ENCODE peak calls at places on chromosomes 2 and 18, in five cellular contexts. Y is IMR-90, Q is mesenchymal stem cell, I is H9, E is H1. Z is an unnamed sample.

GRCh38 chr2:28993211-28993960 is 12.3 kb downstream of the TOGARAM2 start:
- DNase-seq in Y (no peak), Q (no peak), I (no peak), E (no peak), Z (no peak)

GRCh38 chr2:205386109-205386508 is 296.2 kb upstream of the NRP2 start:
- DNase-seq in Y (no peak), Q (no peak), I (no peak), E (no peak), Z (no peak)

GRCh38 chr18:63410792-63411191 is 11.5 kb downstream of the VPS4B start:
- DNase-seq in Y (peak; percentile 78), Q (peak; percentile 61), I (no peak), E (no peak), Z (no peak)

GRCh38 chr2:189952536-189953109 is 109.9 kb downstream of the MSTN start:
- DNase-seq in Y (no peak), Q (no peak), I (no peak), E (no peak), Z (no peak)

GRCh38 chr2:196183172-196183473 is 11.7 kb upstream of the STK17B start:
- DNase-seq in Y (no peak), Q (no peak), I (no peak), E (no peak), Z (no peak)

GRCh38 chr2:228801451-228801850 is 469.6 kb downstream of the PID1 start:
- DNase-seq in Y (peak; percentile 7), Q (no peak), I (no peak), E (no peak), Z (no peak)

GRCh38 chr2:120974950-120975349 is 239.3 kb downstream of the GLI2 start:
- DNase-seq in Y (no peak), Q (no peak), I (no peak), E (no peak), Z (no peak)

GRCh38 chr2:12555012-12555645 is 161.6 kb upstream of the TRIB2 start:
- DNase-seq in Y (peak; percentile 80), Q (peak; percentile 63), I (no peak), E (no peak), Z (no peak)

GRCh38 chr18:45780568-45780967 is 44.9 kb upstream of the SIGLEC15 start:
- DNase-seq in Y (peak; percentile 28), Q (no peak), I (no peak), E (no peak), Z (no peak)

GRCh38 chr18:25062720-25063119 is 289.2 kb downstream of the ZNF521 start:
- DNase-seq in Y (no peak), Q (no peak), I (no peak), E (no peak), Z (no peak)

GRCh38 chr18:36850527-36851201 is 21.7 kb downstream of the KIAA1328 start:
- DNase-seq in Y (peak; percentile 96), Q (peak; percentile 91), I (no peak), E (no peak), Z (no peak)

GRCh38 chr2:216215991-216216390 is 106.8 kb downstream of the XRCC5 start:
- DNase-seq in Y (peak; percentile 40), Q (peak; percentile 43), I (no peak), E (no peak), Z (no peak)

GRCh38 chr2:8413589-8414135 is 268.2 kb upstream of the ID2 start:
- DNase-seq in Y (peak; percentile 17), Q (no peak), I (no peak), E (no peak), Z (no peak)

GRCh38 chr2:218152777-218153176 is 14.0 kb downstream of the CXCR1 start:
- DNase-seq in Y (no peak), Q (no peak), I (no peak), E (no peak), Z (no peak)

GRCh38 chr18:36195427-36196122 is 8.3 kb downstream of the MOCOS start:
- DNase-seq in Y (no peak), Q (no peak), I (no peak), E (no peak), Z (no peak)

GRCh38 chr2:19575618-19576017 is 217.2 kb upstream of the OSR1 start:
- DNase-seq in Y (peak; percentile 30), Q (no peak), I (no peak), E (no peak), Z (no peak)

GRCh38 chr2:26460613-26461031 is 17.3 kb downstream of the OTOF start:
- DNase-seq in Y (no peak), Q (no peak), I (peak; percentile 22), E (no peak), Z (no peak)

GRCh38 chr2:191757256-191757655 is 79.3 kb downstream of the NABP1 start:
- DNase-seq in Y (no peak), Q (no peak), I (no peak), E (no peak), Z (no peak)

GRCh38 chr2:162092656-162093556 is 18.9 kb upstream of the DPP4 start:
- DNase-seq in Y (peak; percentile 96), Q (peak; percentile 86), I (no peak), E (no peak), Z (no peak)
- H3K4me2 ChIP-seq in Y (no peak overlapping the region), Q (no peak overlapping the region), I (no peak overlapping the region), E (no peak overlapping the region), Z (no peak overlapping the region)

GRCh38 chr2:240736281-240737250 is 44.9 kb downstream of the AQP12A start:
- DNase-seq in Y (no peak), Q (no peak), I (no peak), E (no peak), Z (no peak)

GRCh38 chr2:240741091-240741490 is 49.4 kb downstream of the AQP12A start:
- DNase-seq in Y (no peak), Q (no peak), I (no peak), E (no peak), Z (no peak)

GRCh38 chr2:240735476-240735875 is 43.8 kb downstream of the AQP12A start:
- DNase-seq in Y (no peak), Q (no peak), I (no peak), E (no peak), Z (no peak)

GRCh38 chr2:240739797-240740196 is 48.1 kb downstream of the AQP12A start:
- DNase-seq in Y (no peak), Q (no peak), I (no peak), E (no peak), Z (no peak)

DNA sequence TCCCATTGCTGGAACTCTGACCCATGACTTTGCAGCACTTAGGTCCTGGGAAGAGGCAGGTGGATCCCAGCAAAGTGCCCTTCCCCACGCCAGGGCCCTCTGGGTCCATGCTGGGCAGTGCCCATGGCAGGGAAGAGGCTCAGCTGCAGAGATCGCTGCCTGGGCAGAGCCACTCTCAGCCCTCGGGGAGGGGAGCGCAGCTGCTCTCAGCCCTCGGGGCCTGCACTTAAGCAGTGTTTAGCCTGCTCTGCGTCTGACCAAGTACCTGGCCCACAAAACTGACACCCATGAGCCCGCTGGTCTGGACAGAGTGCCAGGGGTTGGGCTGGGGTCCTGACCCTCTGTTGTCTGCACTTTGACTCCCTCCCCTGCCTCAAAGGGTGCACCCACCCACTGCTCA is 46.3 kb downstream of the AQP12A start:
- DNase-seq in Y (no peak), Q (no peak), I (no peak), E (no peak), Z (no peak)
- H3K18ac ChIP-seq in Y (no peak overlapping the region), Q (no peak overlapping the region), I (no peak overlapping the region), E (no peak overlapping the region), Z (peak overlapping the region; percentile 24)

DNA sequence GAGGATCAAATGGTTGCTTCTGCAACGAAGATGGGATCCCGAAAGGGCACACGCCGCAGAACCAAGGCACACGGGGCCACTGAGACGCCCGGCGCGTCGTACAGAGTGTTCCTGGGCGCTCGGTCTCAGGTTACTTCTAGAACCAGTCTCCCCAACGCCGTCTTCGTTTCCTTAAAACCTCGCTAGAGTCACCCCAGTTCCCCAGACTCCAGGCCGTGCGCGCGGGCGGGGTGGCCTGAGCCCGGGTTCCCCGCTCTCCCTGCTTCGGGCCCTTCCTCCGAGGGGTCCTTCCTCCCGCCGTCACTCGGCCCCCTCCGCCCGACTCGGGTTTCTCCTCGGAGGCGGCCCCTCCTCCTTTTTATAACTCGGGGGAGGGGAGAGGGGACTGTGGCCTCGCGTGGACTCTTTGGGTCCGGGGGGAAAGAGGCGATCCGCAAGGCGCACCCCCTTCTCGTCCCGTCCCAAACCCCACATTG is 776 bp upstream of the FZD7 start:
- DNase-seq in Y (peak; percentile 51), Q (peak; percentile 80), I (peak; percentile 67), E (peak; percentile 84), Z (peak; percentile 77)
- H3K14ac ChIP-seq in Y (peak overlapping the region; percentile 98), Q (peak overlapping the region; percentile 93), I (peak overlapping the region; percentile 97), E (peak overlapping the region; percentile 95), Z (no peak overlapping the region)

DNA sequence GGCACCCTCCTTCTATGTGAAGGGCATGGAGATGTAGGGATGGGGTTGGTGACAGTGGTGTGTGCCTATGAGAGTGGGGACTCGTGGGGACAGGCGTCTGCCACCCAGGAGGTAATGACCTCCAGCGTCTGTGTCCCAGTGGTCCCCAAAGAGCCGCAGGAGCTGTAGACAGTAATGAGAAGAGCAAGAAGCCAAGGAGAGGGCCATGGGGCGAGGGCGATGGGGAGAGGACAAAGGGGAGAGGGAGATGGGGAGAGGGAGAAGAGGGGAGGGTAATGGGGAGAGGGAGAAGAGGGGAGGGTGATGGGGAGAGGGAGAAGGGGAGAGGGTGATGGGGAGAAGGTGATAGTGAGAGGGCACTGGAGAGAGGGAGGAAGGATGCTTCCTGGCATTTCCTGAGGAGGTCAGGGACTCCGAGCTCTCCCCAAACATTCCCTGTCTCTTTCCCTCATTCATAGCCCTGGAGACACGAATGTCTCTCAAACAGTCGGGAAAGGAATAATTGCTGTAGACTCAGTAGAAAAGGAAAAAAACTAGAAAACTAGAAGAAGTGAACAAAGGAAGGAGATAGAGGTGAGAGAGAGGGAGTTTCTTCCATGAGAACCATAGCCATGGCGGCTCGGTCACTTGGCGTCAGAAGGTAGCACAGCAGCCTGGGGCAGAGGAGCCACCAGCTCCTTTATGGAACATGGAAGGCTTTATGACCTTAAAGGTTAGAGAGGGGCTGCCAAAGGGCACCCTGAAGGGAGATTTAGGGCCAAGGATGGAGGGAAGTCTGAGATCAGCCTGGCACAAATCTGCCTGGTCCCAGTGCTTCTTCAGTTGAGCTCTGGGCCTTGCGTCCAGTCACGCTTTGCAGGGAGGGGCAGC is 39.5 kb downstream of the PSD4 start:
- DNase-seq in Y (no peak), Q (no peak), I (no peak), E (no peak), Z (no peak)
- H3K4me2 ChIP-seq in Y (no peak overlapping the region), Q (no peak overlapping the region), I (no peak overlapping the region), E (no peak overlapping the region), Z (no peak overlapping the region)

GRCh38 chr2:151526572-151527090 is 116.9 kb downstream of the RIF1 start:
- DNase-seq in Y (no peak), Q (no peak), I (no peak), E (no peak), Z (no peak)
- H3K18ac ChIP-seq in Y (no peak overlapping the region), Q (no peak overlapping the region), I (no peak overlapping the region), E (no peak overlapping the region), Z (no peak overlapping the region)

DNA sequence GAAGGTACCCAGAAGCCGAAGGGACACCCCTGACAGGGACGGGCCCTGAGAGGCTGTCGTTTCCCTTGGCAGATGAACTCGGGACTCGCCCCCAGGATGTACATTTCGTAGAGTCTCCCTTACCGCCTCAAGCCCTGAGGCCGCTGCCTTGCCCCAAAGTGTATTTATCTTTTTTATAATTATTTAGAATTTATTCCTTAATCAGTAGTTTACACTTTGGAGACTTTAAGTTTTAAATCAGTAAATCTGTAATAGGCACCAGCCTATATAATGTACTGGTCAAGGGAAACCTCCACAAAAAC is 718 bp downstream of the VRK2 start:
- DNase-seq in Y (no peak), Q (no peak), I (no peak), E (no peak), Z (no peak)
- H3K14ac ChIP-seq in Y (peak overlapping the region; percentile 79), Q (peak overlapping the region; percentile 95), I (peak overlapping the region; percentile 91), E (no peak overlapping the region), Z (no peak overlapping the region)

Z was measured in neuronal stem cell.